ENCODE peak calls at places on chromosomes 7 and 10, in ten cellular contexts. J, A, O, E, D, U, L, I, K and G are unnamed samples.

GRCh38 chr7:155166673-155167370 is 96.7 kb downstream of the HTR5A start:
- DNase-seq in K (peak; percentile 93), L (no peak), O (peak; percentile 94), I (no peak), U (no peak), E (peak; percentile 74), D (no peak), A (peak; percentile 98), J (no peak), G (no peak)

GRCh38 chr10:111233439-111233838 is 156.6 kb downstream of the ADRA2A start:
- DNase-seq in E (no peak), U (no peak), K (no peak), I (no peak), D (no peak), J (no peak), L (no peak), A (no peak), O (no peak), G (no peak)

GRCh38 chr7:95440394-95441038 is 5.7 kb upstream of the PON2 start:
- DNase-seq in K (no peak), I (no peak), O (no peak), U (no peak), D (no peak), L (no peak), J (no peak), E (no peak), A (no peak), G (no peak)

GRCh38 chr10:96270564-96270963 is 805 bp downstream of the BLNK start:
- DNase-seq in K (no peak), E (no peak), U (no peak), L (no peak), D (no peak), O (no peak), J (no peak), I (no peak), A (no peak), G (no peak)

GRCh38 chr7:3927446-3928110 is 626.5 kb downstream of the SDK1 start:
- DNase-seq in I (no peak), K (peak; percentile 85), A (no peak), J (no peak), L (no peak), E (no peak), U (no peak), O (no peak), D (no peak), G (no peak)

GRCh38 chr7:93352881-93353280 is 120.7 kb downstream of the VPS50 start:
- DNase-seq in U (no peak), D (no peak), E (no peak), L (no peak), O (no peak), I (no peak), A (no peak), K (no peak), J (no peak), G (no peak)

GRCh38 chr10:77220150-77220549 is 417.5 kb downstream of the KCNMA1 start:
- DNase-seq in I (no peak), D (no peak), A (no peak), K (no peak), O (no peak), L (no peak), E (no peak), U (no peak), J (no peak), G (no peak)

GRCh38 chr10:94183666-94184264 is 179.0 kb downstream of the NOC3L start:
- DNase-seq in A (peak; percentile 97), O (peak; percentile 87), E (peak; percentile 81), D (no peak), L (no peak), I (no peak), U (no peak), K (peak; percentile 97), J (no peak), G (no peak)

GRCh38 chr10:48779077-48779476 is 94.4 kb downstream of the WDFY4 start:
- DNase-seq in K (no peak), U (no peak), D (no peak), E (no peak), I (no peak), L (no peak), A (no peak), O (no peak), J (no peak), G (no peak)

GRCh38 chr7:135386181-135386580 is 123.7 kb downstream of the CNOT4 start:
- DNase-seq in O (peak; percentile 7), K (peak; percentile 24), J (no peak), U (no peak), I (no peak), L (no peak), A (peak; percentile 37), D (no peak), E (peak; percentile 4), G (no peak)

GRCh38 chr10:101564490-101564991 is 23.5 kb downstream of the POLL start:
- DNase-seq in D (no peak), A (no peak), E (no peak), I (no peak), L (no peak), U (no peak), J (no peak), O (no peak), K (no peak), G (no peak)

GRCh38 chr7:49866076-49866735 is 92.8 kb downstream of the VWC2 start:
- DNase-seq in D (no peak), E (no peak), U (no peak), I (no peak), A (no peak), O (no peak), K (no peak), J (no peak), L (no peak), G (no peak)

GRCh38 chr7:157673573-157673972 is 336.8 kb downstream of the DNAJB6 start:
- DNase-seq in A (no peak), O (no peak), I (no peak), L (no peak), J (no peak), K (no peak), E (no peak), D (no peak), U (no peak), G (no peak)

GRCh38 chr10:103917326-103918052 is 495 bp downstream of the STN1 start:
- DNase-seq in E (no peak), D (no peak), L (no peak), U (no peak), O (no peak), K (peak; percentile 51), I (no peak), J (no peak), A (no peak), G (no peak)

GRCh38 chr7:139774376-139774775 is 3.4 kb downstream of the HIPK2 start:
- DNase-seq in L (no peak), I (no peak), J (no peak), O (peak; percentile 66), K (peak; percentile 93), D (no peak), E (peak; percentile 85), A (peak; percentile 91), U (no peak), G (no peak)

GRCh38 chr10:613217-613616 is 76.3 kb downstream of the DIP2C start:
- DNase-seq in U (no peak), D (no peak), O (no peak), A (no peak), I (no peak), L (no peak), K (no peak), J (no peak), E (peak; percentile 41), G (no peak)

GRCh38 chr7:141674702-141675101 is 27.3 kb downstream of the DENND11 start:
- DNase-seq in K (peak; percentile 21), D (no peak), I (no peak), J (no peak), U (no peak), L (no peak), A (no peak), E (peak; percentile 48), O (no peak), G (no peak)

GRCh38 chr7:120760050-120760449 is 97.9 kb downstream of the TSPAN12 start:
- DNase-seq in O (no peak), U (no peak), A (no peak), E (no peak), I (no peak), L (no peak), K (no peak), J (no peak), D (no peak), G (no peak)

GRCh38 chr10:124318811-124319210 is 99.9 kb downstream of the OAT start:
- DNase-seq in O (no peak), E (no peak), J (no peak), U (no peak), L (no peak), I (no peak), A (no peak), D (no peak), K (no peak), G (no peak)

GRCh38 chr10:77144664-77145063 is 492.9 kb downstream of the KCNMA1 start:
- DNase-seq in E (no peak), D (no peak), J (no peak), A (no peak), U (no peak), I (no peak), O (no peak), L (no peak), K (no peak), G (no peak)

GRCh38 chr7:26815452-26815851 is 48.9 kb downstream of the SKAP2 start:
- DNase-seq in K (no peak), U (no peak), I (no peak), E (no peak), D (no peak), A (no peak), O (no peak), J (no peak), L (peak; percentile 49), G (peak; percentile 90)

GRCh38 chr7:135801045-135801693 is 52.6 kb upstream of the FAM180A start:
- DNase-seq in L (peak; percentile 42), K (peak; percentile 57), J (no peak), O (peak; percentile 72), D (no peak), I (peak; percentile 59), E (peak; percentile 58), A (peak; percentile 79), U (peak; percentile 47), G (peak; percentile 75)

GRCh38 chr7:68770649-68771048 is 827.6 kb upstream of the AUTS2 start:
- DNase-seq in O (no peak), I (no peak), U (no peak), K (no peak), D (no peak), A (no peak), E (peak; percentile 19), J (no peak), L (no peak), G (peak; percentile 61)

GRCh38 chr7:30501264-30501663 is 3.4 kb downstream of the GGCT start:
- DNase-seq in A (no peak), L (no peak), O (no peak), K (no peak), D (no peak), J (no peak), I (no peak), U (no peak), E (no peak), G (no peak)

GRCh38 chr10:84308481-84309304 is 19.7 kb upstream of the CCSER2 start:
- DNase-seq in E (peak; percentile 91), O (peak; percentile 23), A (peak; percentile 69), J (peak; percentile 37), D (peak; percentile 9), K (peak; percentile 91), L (no peak), U (peak; percentile 31), I (no peak), G (no peak)

GRCh38 chr10:7410306-7410799 is 481 bp downstream of the SFMBT2 start:
- DNase-seq in L (no peak), A (no peak), I (no peak), E (peak; percentile 27), D (no peak), J (peak; percentile 22), O (no peak), K (peak; percentile 24), U (peak; percentile 36), G (no peak)

GRCh38 chr7:25857376-25858067 is 294.5 kb upstream of the NFE2L3 start:
- DNase-seq in K (no peak), U (peak; percentile 12), O (peak; percentile 80), E (peak; percentile 73), D (no peak), I (no peak), A (peak; percentile 24), L (peak; percentile 76), J (no peak), G (peak; percentile 59)

GRCh38 chr10:79068562-79069324 is at the start of gene ZMIZ1:
- DNase-seq in I (peak; percentile 82), A (peak; percentile 96), E (peak; percentile 95), U (peak; percentile 86), L (peak; percentile 37), K (peak; percentile 93), O (peak; percentile 93), J (peak; percentile 79), D (peak; percentile 65), G (peak; percentile 69)